ENCODE peak calls at places on chromosome 3, in seven cellular contexts. V is tibial nerve, M is MM.1S, Z is breast epithelium, L is tibial artery, B is Caco-2, J is endothelial cell of umbilical vein. P is an unnamed sample.

GRCh38 chr3:124078978-124079911 is 87.3 kb upstream of the ROPN1 start:
- DNase-seq in V (peak; percentile 45), M (peak; percentile 43), Z (no peak), L (no peak), B (no peak), J (peak; percentile 34), P (no peak)

GRCh38 chr3:10758304-10759037 is 57.6 kb upstream of the SLC6A11 start:
- DNase-seq in V (peak; percentile 39), M (peak; percentile 64), Z (peak; percentile 69), L (no peak), B (peak; percentile 66), J (peak; percentile 65), P (peak; percentile 62)

GRCh38 chr3:182763896-182764295 is 29.4 kb upstream of the ATP11B start:
- DNase-seq in V (no peak), M (no peak), Z (no peak), L (no peak), B (no peak), J (no peak), P (no peak)

GRCh38 chr3:37500518-37500917 is 326.1 kb upstream of the LRRFIP2 start:
- DNase-seq in V (no peak), M (no peak), Z (no peak), L (no peak), B (no peak), J (no peak), P (no peak)

GRCh38 chr3:36993326-36994283 is at the start of gene MLH1:
- DNase-seq in V (peak; percentile 100), M (peak; percentile 100), Z (peak; percentile 98), L (peak; percentile 100), B (peak; percentile 100), J (peak; percentile 100), P (peak; percentile 94)

GRCh38 chr3:116316781-116317180 is 128.5 kb downstream of the LSAMP start:
- DNase-seq in V (no peak), M (no peak), Z (no peak), L (no peak), B (no peak), J (no peak), P (no peak)

GRCh38 chr3:46716461-46717441 is 918 bp downstream of the PRSS50 start:
- DNase-seq in V (no peak), M (no peak), Z (peak; percentile 19), L (no peak), B (peak; percentile 26), J (no peak), P (no peak)

GRCh38 chr3:117059990-117060338 is 350.4 kb downstream of the TUSC7 start:
- DNase-seq in V (no peak), M (no peak), Z (no peak), L (no peak), B (no peak), J (no peak), P (no peak)

GRCh38 chr3:13482106-13482690 is 2.1 kb downstream of the HDAC11 start:
- DNase-seq in V (no peak), M (no peak), Z (no peak), L (no peak), B (no peak), J (no peak), P (no peak)

GRCh38 chr3:147521646-147522045 is 112.5 kb downstream of the ZIC1 start:
- DNase-seq in V (no peak), M (no peak), Z (no peak), L (no peak), B (no peak), J (peak; percentile 32), P (no peak)

GRCh38 chr3:94009612-94010011 is 18.8 kb downstream of the STX19 start:
- DNase-seq in V (no peak), M (no peak), Z (no peak), L (no peak), B (no peak), J (no peak), P (no peak)

GRCh38 chr3:50241163-50241562 is 5.2 kb downstream of the GNAI2 start:
- DNase-seq in V (no peak), M (no peak), Z (no peak), L (no peak), B (no peak), J (no peak), P (no peak)

GRCh38 chr3:52343946-52344600 is 28.0 kb downstream of the DNAH1 start:
- DNase-seq in V (no peak), M (no peak), Z (no peak), L (no peak), B (no peak), J (no peak), P (no peak)
- H3K4me3 ChIP-seq in V (no peak overlapping the region), M (no peak overlapping the region), Z (no peak overlapping the region), L (no peak overlapping the region), B (no peak overlapping the region), J (no peak overlapping the region), P (no peak overlapping the region)

DNA sequence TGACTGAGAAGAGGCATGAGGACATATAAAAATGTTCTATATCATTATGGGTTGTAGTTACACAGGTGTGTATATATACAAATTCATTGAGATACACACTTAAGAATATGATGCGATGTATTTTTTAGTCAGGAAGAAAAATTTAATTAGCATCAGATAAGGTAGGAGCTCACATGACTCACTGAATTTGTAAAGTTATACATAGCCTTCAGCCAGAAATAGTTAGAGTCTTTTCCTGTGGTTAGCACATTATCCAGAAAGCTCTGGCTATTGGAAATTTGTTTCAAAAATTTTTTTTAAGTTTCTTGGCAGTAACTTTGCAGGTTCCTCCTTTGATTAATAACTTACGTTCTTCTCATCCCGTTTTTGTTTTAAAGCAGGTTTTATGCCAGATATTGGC is 88.6 kb downstream of the STT3B start:
- DNase-seq in V (no peak), M (no peak), Z (no peak), L (no peak), B (no peak), J (no peak), P (no peak)
- TF ChIP-seq CTCF in V (no peak), M (no peak), Z (no peak), L (no peak), B (no peak), J (no peak), P (no peak)

GRCh38 chr3:43695443-43695842 is 4.7 kb downstream of the ABHD5 start:
- DNase-seq in V (no peak), M (no peak), Z (no peak), L (no peak), B (no peak), J (no peak), P (no peak)

GRCh38 chr3:43692085-43692484 is 1.3 kb downstream of the ABHD5 start:
- DNase-seq in V (no peak), M (peak; percentile 7), Z (no peak), L (no peak), B (no peak), J (no peak), P (no peak)

GRCh38 chr3:43692971-43693370 is 2.2 kb downstream of the ABHD5 start:
- DNase-seq in V (no peak), M (no peak), Z (no peak), L (no peak), B (no peak), J (no peak), P (no peak)

GRCh38 chr3:43691120-43692002 is 623 bp downstream of the ABHD5 start:
- DNase-seq in V (peak; percentile 44), M (peak; percentile 58), Z (peak; percentile 73), L (peak; percentile 71), B (peak; percentile 88), J (peak; percentile 40), P (peak; percentile 82)

GRCh38 chr3:43693594-43693993 is 2.9 kb downstream of the ABHD5 start:
- DNase-seq in V (no peak), M (no peak), Z (no peak), L (no peak), B (no peak), J (no peak), P (no peak)
- H3K4me1 ChIP-seq in V (peaks cover 54% of the 10 kb centered on the region), M (peaks cover 20% of the 10 kb centered on the region), Z (peaks cover 7% of the 10 kb centered on the region), L (no peaks in the 10 kb centered on the region), B (peaks cover 37% of the 10 kb centered on the region), J (peaks cover 12% of the 10 kb centered on the region), P (peaks cover 45% of the 10 kb centered on the region)

GRCh38 chr3:177124882-177125281 is 72.4 kb downstream of the TBL1XR1 start:
- DNase-seq in V (no peak), M (no peak), Z (no peak), L (no peak), B (no peak), J (no peak), P (no peak)
- H3K4me3 ChIP-seq in V (no peak overlapping the region), M (no peak overlapping the region), Z (no peak overlapping the region), L (no peak overlapping the region), B (no peak overlapping the region), J (no peak overlapping the region), P (no peak overlapping the region)

DNA sequence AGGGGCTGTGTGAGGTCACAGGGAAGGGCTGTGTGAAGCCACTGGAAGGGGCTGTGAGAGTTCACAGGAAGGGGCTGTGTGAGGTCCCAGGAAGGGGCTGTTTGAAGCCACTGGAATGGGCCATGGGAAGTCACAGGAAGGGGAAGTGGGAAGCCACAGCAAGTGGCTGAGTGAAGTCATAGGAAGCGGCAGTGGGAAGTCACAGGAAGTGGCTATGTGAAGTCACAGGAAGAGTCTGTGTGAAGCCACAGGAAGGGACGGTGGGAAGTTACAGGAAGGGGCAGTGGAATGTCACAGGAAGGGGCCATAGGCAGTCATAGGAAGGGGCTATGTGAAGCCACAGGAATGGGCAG is 37.4 kb downstream of the GASK1A start:
- DNase-seq in V (no peak), M (no peak), Z (no peak), L (no peak), B (no peak), J (no peak), P (no peak)
- TF ChIP-seq CTCF in V (no peak), M (no peak), Z (no peak), L (no peak), B (no peak), J (no peak), P (no peak)

GRCh38 chr3:30689202-30689641 is 82.8 kb downstream of the TGFBR2 start:
- DNase-seq in V (no peak), M (no peak), Z (no peak), L (peak; percentile 34), B (no peak), J (peak; percentile 91), P (no peak)
- H3K4me1 ChIP-seq in V (peaks cover 100% of the 10 kb centered on the region), M (no peaks in the 10 kb centered on the region), Z (peaks cover 8% of the 10 kb centered on the region), L (no peaks in the 10 kb centered on the region), B (peaks cover 39% of the 10 kb centered on the region), J (peaks cover 89% of the 10 kb centered on the region), P (peaks cover 10% of the 10 kb centered on the region)

DNA sequence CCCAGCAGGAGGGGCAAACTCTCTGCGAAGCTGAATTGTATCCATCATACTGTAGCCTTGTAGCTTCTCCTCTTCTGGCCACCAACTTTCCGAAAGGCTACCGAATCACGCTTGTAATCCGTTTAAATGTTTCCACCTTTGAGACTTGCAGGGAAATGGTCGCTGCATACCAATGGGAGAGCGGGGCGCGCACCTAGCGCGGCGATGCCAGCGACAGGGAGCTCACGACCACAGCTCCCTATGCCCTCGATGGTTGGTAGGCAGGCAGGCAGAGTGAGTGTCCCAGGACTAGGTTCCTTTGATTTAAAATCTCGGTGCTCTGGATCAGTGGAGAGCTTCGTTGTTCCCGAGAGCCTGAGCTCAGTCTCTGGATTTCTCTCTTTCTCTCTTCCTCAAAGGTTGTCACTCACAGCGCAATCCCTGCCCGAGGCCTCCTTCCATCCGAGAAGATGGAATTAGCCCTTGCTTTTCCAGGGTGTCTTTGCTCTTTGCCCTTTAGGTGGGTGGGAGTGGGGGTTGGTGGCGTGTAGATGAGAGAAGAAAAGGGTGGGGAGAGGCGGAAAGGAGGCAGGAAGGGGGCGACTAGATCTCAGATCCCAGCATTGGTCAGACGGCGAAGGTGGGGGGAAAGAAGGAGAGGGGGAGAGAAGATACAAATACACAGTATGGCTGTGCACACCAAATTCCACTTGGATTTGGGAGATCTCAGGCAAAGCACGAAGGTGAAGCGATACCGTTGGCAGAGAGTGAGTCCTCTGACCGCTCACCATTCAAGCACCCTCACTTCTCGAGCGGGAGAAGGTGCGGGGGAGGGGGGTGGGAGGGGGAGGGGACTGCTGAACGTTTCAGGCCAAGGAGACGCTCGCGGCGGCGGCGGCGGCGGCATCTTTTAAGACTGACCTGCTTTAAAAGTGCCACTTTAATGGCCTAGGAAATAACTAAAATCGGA is at the start of gene SLITRK3:
- DNase-seq in V (no peak), M (no peak), Z (no peak), L (no peak), B (no peak), J (no peak), P (no peak)
- H3K4me3 ChIP-seq in V (peak within 1 kb of the TSS; percentile 48), M (peak within 1 kb of the TSS; percentile 24), Z (peak within 1 kb of the TSS; percentile 65), L (peak within 1 kb of the TSS; percentile 54), B (peak within 1 kb of the TSS; percentile 33), J (no peak within 1 kb of the TSS), P (no peak within 1 kb of the TSS)